ENCODE peak calls at places on chromosomes 6 and 20, in six cellular contexts. H, M, S, U, E and Y are unnamed samples. For H3K36me3, the result is how much of the 10 kb centered on the place peaks cover.

GRCh38 chr6:168678177-168678576 is 237.2 kb downstream of the SMOC2 start:
- DNase-seq in H (no peak), M (no peak), S (no peak), U (no peak), E (no peak), Y (no peak)

GRCh38 chr6:37819802-37820712 is 530 bp downstream of the ZFAND3 start:
- DNase-seq in H (peak), M (peak), S (peak), U (no peak), E (peak), Y (peak)

GRCh38 chr6:95017922-95018321 is 559.4 kb upstream of the MANEA start:
- DNase-seq in H (no peak), M (no peak), S (no peak), U (no peak), E (no peak), Y (no peak)

GRCh38 chr6:153947817-153948447 is 91.1 kb upstream of the OPRM1 start:
- DNase-seq in H (peak), M (no peak), S (peak), U (peak), E (peak), Y (no peak)

GRCh38 chr20:45307076-45307645 is 521 bp downstream of the RBPJL start:
- DNase-seq in H (no peak), M (no peak), S (no peak), U (no peak), E (no peak), Y (no peak)

GRCh38 chr20:5657190-5657872 is 92.9 kb upstream of the SHLD1 start:
- DNase-seq in H (peak), M (no peak), S (peak), U (no peak), E (peak), Y (no peak)

GRCh38 chr6:104325341-104326172 is 534.2 kb downstream of the HACE1 start:
- DNase-seq in H (peak), M (no peak), S (peak), U (peak), E (no peak), Y (no peak)

GRCh38 chr6:51820555-51820954 is 266.9 kb downstream of the PKHD1 start:
- DNase-seq in H (no peak), M (no peak), S (no peak), U (no peak), E (no peak), Y (no peak)

GRCh38 chr6:91298543-91299145 is 711.8 kb upstream of the MAP3K7 start:
- DNase-seq in H (no peak), M (no peak), S (no peak), U (peak), E (no peak), Y (no peak)

GRCh38 chr6:138555294-138555988 is 56.1 kb upstream of the NHSL1 start:
- DNase-seq in H (peak), M (no peak), S (no peak), U (no peak), E (no peak), Y (no peak)

GRCh38 chr6:106568518-106568917 is 60.8 kb downstream of the RTN4IP1 start:
- DNase-seq in H (peak), M (no peak), S (peak), U (no peak), E (no peak), Y (no peak)

GRCh38 chr20:63932606-63933160 is 23.5 kb downstream of the UCKL1 start:
- DNase-seq in H (no peak), M (no peak), S (no peak), U (peak), E (no peak), Y (no peak)

GRCh38 chr6:42459888-42460287 is 8.2 kb upstream of the TRERF1 start:
- DNase-seq in H (no peak), M (no peak), S (no peak), U (no peak), E (no peak), Y (no peak)

DNA sequence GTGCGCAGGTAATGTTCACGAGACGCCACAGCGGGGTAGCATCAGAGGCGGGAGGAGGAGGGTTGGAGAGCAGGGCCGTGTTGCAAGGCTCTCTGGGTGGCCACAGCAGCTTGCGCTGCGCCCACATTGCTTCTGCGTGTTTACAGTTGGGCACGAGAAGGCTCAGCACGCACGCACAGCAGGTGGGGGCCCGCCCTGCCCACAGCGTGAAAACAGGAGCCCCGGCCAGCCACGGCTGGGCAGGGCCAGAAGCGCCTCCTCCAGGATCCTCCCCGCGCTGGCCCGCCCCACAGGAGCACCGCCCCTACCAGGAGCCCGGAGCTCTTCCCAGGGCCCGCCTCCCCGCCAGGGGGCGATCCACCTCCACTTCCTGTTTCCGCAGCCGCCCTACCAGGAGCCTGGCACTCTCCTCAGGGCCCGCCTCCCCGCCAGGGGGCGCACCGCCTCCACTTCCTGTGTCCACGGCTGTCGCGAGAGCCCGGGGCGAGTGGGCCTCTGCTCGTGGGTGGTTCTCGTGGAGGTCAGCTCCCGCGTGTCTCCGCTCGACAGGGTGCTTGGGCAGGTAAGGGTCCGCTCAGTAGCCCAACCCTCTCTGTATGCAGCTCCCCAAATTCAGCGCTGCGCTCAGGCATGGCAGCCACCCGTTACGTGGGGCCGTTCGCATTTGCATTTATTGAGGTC is at the start of gene FAM50B:
- DNase-seq in H (peak), M (peak), S (peak), U (peak), E (peak), Y (peak)
- H3K4me3 ChIP-seq in H (peak), M (no peak), S (peak), U (peak), E (peak), Y (peak)

GRCh38 chr6:87251725-87252124 is 70.7 kb upstream of the SMIM8 start:
- DNase-seq in H (no peak), M (no peak), S (no peak), U (no peak), E (no peak), Y (no peak)
- H3K36me3 ChIP-seq in H (under half), M (under half), S (half or more), U (under half), E (under half), Y (under half)

GRCh38 chr6:105452924-105453756 is 50.3 kb upstream of the PREP start:
- DNase-seq in H (no peak), M (peak), S (no peak), U (no peak), E (peak), Y (peak)

GRCh38 chr6:105452376-105452775 is 49.5 kb upstream of the PREP start:
- DNase-seq in H (peak), M (no peak), S (no peak), U (no peak), E (no peak), Y (no peak)

GRCh38 chr6:105453968-105454367 is 51.1 kb upstream of the PREP start:
- DNase-seq in H (no peak), M (no peak), S (no peak), U (no peak), E (no peak), Y (no peak)

GRCh38 chr6:105445461-105445860 is 42.6 kb upstream of the PREP start:
- DNase-seq in H (no peak), M (no peak), S (no peak), U (no peak), E (no peak), Y (no peak)

DNA sequence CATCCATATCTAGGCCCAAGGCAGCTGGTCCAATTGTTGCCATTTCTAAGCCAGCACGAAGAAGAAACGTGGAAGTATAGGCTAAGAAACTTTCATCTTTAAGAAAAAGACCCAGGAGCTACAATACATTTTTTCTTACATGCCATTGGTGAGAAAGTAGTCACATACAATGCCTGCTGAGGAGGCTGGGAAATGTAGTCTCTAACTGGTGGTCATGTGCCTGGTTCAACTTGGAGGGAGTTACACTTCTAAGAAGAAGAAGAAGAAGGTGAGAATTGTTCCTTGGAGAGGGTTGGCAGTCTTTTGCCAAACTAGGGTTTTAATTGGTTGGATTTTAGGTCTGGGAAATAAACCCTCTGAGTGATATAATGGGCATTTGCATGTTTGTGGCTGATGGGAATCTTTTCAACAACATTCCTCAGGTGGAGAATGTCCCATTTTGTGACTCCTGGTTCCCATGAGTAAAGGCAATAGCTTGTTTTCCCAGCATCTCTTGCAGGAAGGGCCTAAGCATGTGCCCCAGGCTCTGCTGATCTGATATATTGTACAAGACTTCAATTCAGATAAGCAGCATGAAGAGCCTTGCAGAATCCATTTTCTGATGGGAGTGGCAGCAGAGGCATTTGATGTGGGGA is 47.0 kb upstream of the PREP start:
- DNase-seq in H (no peak), M (no peak), S (peak), U (no peak), E (no peak), Y (no peak)
- H3K4me3 ChIP-seq in H (no peak), M (no peak), S (no peak), U (no peak), E (no peak), Y (no peak)

GRCh38 chr20:36435799-36436541 is 105.3 kb upstream of the MYL9 start:
- DNase-seq in H (peak), M (peak), S (peak), U (peak), E (peak), Y (peak)

GRCh38 chr20:36434383-36434782 is 106.9 kb upstream of the MYL9 start:
- DNase-seq in H (no peak), M (no peak), S (no peak), U (no peak), E (no peak), Y (no peak)

GRCh38 chr20:36432096-36432495 is 109.2 kb upstream of the MYL9 start:
- DNase-seq in H (no peak), M (no peak), S (no peak), U (no peak), E (no peak), Y (no peak)

DNA sequence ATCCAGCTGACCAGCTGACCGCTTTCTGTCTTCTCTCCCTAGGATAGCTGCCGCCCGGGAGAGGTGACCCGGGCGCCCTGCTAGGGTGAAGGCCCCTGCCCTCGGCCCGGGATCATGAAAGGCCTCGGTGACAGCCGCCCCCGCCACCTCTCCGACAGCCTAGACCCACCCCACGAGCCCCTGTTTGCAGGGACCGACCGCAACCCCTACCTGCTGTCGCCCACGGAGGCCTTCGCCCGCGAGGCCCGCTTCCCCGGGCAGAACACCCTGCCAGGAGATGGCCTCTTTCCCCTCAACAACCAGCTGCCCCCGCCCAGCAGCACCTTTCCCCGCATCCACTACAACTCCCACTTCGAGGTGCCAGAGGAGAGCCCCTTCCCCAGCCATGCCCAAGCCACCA is 109.7 kb upstream of the MYL9 start:
- DNase-seq in H (no peak), M (no peak), S (no peak), U (peak), E (no peak), Y (no peak)
- H3K36me3 ChIP-seq in H (under half), M (under half), S (under half), U (under half), E (under half), Y (under half)

GRCh38 chr20:10448270-10449156 is 13.4 kb downstream of the SLX4IP start:
- DNase-seq in H (no peak), M (no peak), S (peak), U (peak), E (no peak), Y (no peak)

GRCh38 chr20:10449270-10449669 is 14.2 kb downstream of the SLX4IP start:
- DNase-seq in H (no peak), M (no peak), S (no peak), U (no peak), E (peak), Y (no peak)

GRCh38 chr20:10445758-10446157 is 10.7 kb downstream of the SLX4IP start:
- DNase-seq in H (no peak), M (no peak), S (no peak), U (no peak), E (no peak), Y (no peak)

GRCh38 chr20:10443936-10444335 is 8.8 kb downstream of the SLX4IP start:
- DNase-seq in H (no peak), M (no peak), S (no peak), U (no peak), E (no peak), Y (no peak)

GRCh38 chr20:10447028-10447427 is 11.9 kb downstream of the SLX4IP start:
- DNase-seq in H (peak), M (peak), S (peak), U (no peak), E (peak), Y (peak)
- H3K4me3 ChIP-seq in H (peak), M (no peak), S (peak), U (no peak), E (peak), Y (no peak)

GRCh38 chr20:38001981-38002380 is 31.3 kb downstream of the TTI1 start:
- DNase-seq in H (no peak), M (no peak), S (peak), U (no peak), E (no peak), Y (no peak)
- H3K36me3 ChIP-seq in H (under half), M (half or more), S (under half), U (under half), E (under half), Y (under half)

GRCh38 chr6:28782113-28782673 is 141.6 kb downstream of the TRIM27 start:
- DNase-seq in H (no peak), M (no peak), S (no peak), U (no peak), E (no peak), Y (no peak)
- H3K4me3 ChIP-seq in H (no peak), M (no peak), S (peak), U (no peak), E (no peak), Y (peak)